ENCODE peak calls at places on chromosomes 3 and 15, in seven cellular contexts. R is heart left ventricle, H is adrenal gland, Z is tibial artery, G is H9, I is fibroblast of lung, K is transverse colon. B is an unnamed sample. For H3K4me1, the result is how much of the 10 kb centered on the place peaks cover.

GRCh38 chr3:29279830-29280229 is 1.0 kb upstream of the RBMS3 start:
- DNase-seq in Z (no peak), H (no peak), R (peak), G (no peak), K (no peak), I (peak), B (no peak)

GRCh38 chr3:46400000-46400734 is 6.7 kb downstream of the CCR5AS start:
- DNase-seq in K (no peak), G (no peak), Z (no peak), H (no peak), R (no peak), I (peak), B (no peak)

GRCh38 chr15:101293122-101293521 is 1.9 kb downstream of the SNRPA1 start:
- DNase-seq in R (no peak), Z (no peak), H (no peak), G (no peak), I (no peak), K (no peak), B (no peak)

GRCh38 chr3:13878711-13879101 is 1.2 kb downstream of the WNT7A start:
- DNase-seq in R (no peak), Z (no peak), K (no peak), I (no peak), G (peak), H (no peak), B (no peak)

GRCh38 chr15:66646799-66647198 is 55.2 kb upstream of the SMAD6 start:
- DNase-seq in G (no peak), I (no peak), R (no peak), H (no peak), Z (no peak), K (no peak), B (no peak)

GRCh38 chr3:7263347-7264195 is 402.7 kb downstream of the GRM7 start:
- DNase-seq in H (no peak), G (no peak), K (no peak), I (no peak), R (no peak), Z (no peak), B (no peak)

GRCh38 chr3:76859596-76859995 is 180.3 kb upstream of the ROBO2 start:
- DNase-seq in H (no peak), R (no peak), K (no peak), I (no peak), G (no peak), Z (no peak), B (no peak)

GRCh38 chr3:396293-396692 is 199.7 kb downstream of the CHL1 start:
- DNase-seq in K (no peak), G (no peak), I (no peak), R (no peak), Z (no peak), H (no peak), B (no peak)

GRCh38 chr15:43547539-43547938 is 30.1 kb downstream of the MAP1A start:
- DNase-seq in I (no peak), R (no peak), Z (no peak), G (no peak), H (no peak), K (no peak), B (no peak)

GRCh38 chr3:70703305-70704102 is 391.1 kb upstream of the MDFIC2 start:
- DNase-seq in Z (no peak), G (no peak), I (no peak), K (no peak), R (no peak), H (no peak), B (no peak)

GRCh38 chr3:139433089-139433488 is 43.2 kb downstream of the RBP2 start:
- DNase-seq in Z (no peak), I (no peak), G (no peak), K (no peak), R (no peak), H (no peak), B (no peak)

GRCh38 chr15:79682851-79683288 is 213.9 kb downstream of the MTHFS start:
- DNase-seq in R (no peak), Z (no peak), G (no peak), H (no peak), K (no peak), I (peak), B (no peak)

GRCh38 chr3:17583530-17583929 is 158.9 kb downstream of the TBC1D5 start:
- DNase-seq in H (no peak), K (no peak), R (no peak), Z (no peak), G (no peak), I (no peak), B (no peak)

GRCh38 chr15:55742498-55742926 is 440 bp downstream of the PRTG start:
- DNase-seq in H (peak), G (no peak), I (peak), Z (no peak), R (peak), K (peak), B (peak)

GRCh38 chr15:99961011-99961441 is 227.8 kb upstream of the LYSMD4 start:
- DNase-seq in R (peak), I (no peak), K (no peak), H (peak), G (peak), Z (no peak), B (no peak)

GRCh38 chr15:80186066-80186465 is 33.3 kb downstream of the FAH start:
- DNase-seq in Z (no peak), K (no peak), H (no peak), R (no peak), I (no peak), G (no peak), B (no peak)

GRCh38 chr3:53140575-53141467 is 10.6 kb upstream of the RFT1 start:
- DNase-seq in I (peak), R (no peak), G (no peak), H (no peak), K (no peak), Z (no peak), B (no peak)

GRCh38 chr15:60035344-60035743 is 31.2 kb downstream of the FOXB1 start:
- DNase-seq in R (no peak), K (no peak), H (no peak), Z (no peak), I (no peak), G (no peak), B (no peak)

GRCh38 chr15:75705854-75706681 is 6.6 kb downstream of the CSPG4 start:
- DNase-seq in G (no peak), K (no peak), R (peak), H (no peak), Z (no peak), I (no peak), B (no peak)

GRCh38 chr3:33144433-33144832 is 30.6 kb downstream of the CRTAP start:
- DNase-seq in R (no peak), Z (no peak), K (no peak), G (peak), I (no peak), H (no peak), B (peak)

GRCh38 chr3:195251336-195252065 is 19.5 kb downstream of the XXYLT1 start:
- DNase-seq in H (no peak), G (no peak), R (no peak), Z (no peak), K (no peak), I (no peak), B (no peak)

GRCh38 chr15:85408270-85408746 is 27.9 kb downstream of the AKAP13 start:
- DNase-seq in I (no peak), H (no peak), K (no peak), Z (no peak), R (no peak), G (no peak), B (no peak)

GRCh38 chr3:122727279-122727678 is 46.6 kb downstream of the PARP14 start:
- DNase-seq in G (no peak), H (peak), R (no peak), K (no peak), Z (no peak), I (no peak), B (no peak)

GRCh38 chr3:113174806-113175490 is 36.4 kb upstream of the BOC start:
- DNase-seq in K (no peak), G (no peak), H (no peak), R (no peak), Z (no peak), I (no peak), B (no peak)

GRCh38 chr3:70071138-70071537 is 71.6 kb downstream of the SAMMSON start:
- DNase-seq in H (no peak), Z (no peak), K (no peak), R (no peak), G (no peak), I (no peak), B (no peak)

GRCh38 chr15:33310481-33311311 is at the start of gene RYR3:
- DNase-seq in Z (peak), I (peak), R (peak), G (peak), K (no peak), H (no peak), B (no peak)

DNA sequence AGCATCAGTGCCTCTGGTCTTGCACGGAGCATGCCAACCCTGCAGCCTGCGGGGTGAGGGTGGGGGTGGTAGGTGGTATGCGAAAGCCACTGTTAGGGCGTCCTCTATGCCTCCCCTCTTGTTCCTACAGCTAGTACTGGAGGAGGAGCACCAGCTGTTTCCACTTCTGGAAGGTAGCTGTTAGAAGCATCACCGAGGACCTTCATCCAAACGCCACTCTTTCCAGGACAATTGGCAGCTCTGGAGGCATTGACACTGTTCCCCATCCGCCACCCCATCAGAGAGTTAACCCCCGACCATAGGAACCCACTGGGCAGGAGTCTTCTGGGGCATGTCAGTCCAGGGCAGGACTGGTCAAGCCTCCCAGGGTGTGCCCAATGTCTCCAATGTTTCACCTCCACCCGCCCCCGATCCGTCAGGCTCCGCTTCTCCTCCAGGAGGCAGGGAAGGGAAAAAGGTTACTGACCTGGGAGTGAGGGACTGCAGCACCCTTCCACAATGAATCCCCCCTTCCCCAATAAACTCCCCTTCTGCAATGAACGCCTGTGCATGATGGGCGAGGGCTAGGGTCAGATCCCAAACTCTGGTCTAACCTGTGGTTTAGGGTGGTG is 487 bp downstream of the DUOX2 start:
- DNase-seq in I (no peak), H (no peak), Z (no peak), G (no peak), K (no peak), R (no peak), B (no peak)
- H3K4me1 ChIP-seq in I (under half), H (under half), Z (under half), G (under half), K (under half), R (under half), B (under half)

GRCh38 chr3:194134757-194135515 is 1.0 kb upstream of the HES1 start:
- DNase-seq in R (peak), K (peak), I (peak), G (peak), Z (peak), H (peak), B (peak)
- H3K4me1 ChIP-seq in R (under half), K (half or more), I (under half), G (under half), Z (half or more), H (under half), B (half or more)

DNA sequence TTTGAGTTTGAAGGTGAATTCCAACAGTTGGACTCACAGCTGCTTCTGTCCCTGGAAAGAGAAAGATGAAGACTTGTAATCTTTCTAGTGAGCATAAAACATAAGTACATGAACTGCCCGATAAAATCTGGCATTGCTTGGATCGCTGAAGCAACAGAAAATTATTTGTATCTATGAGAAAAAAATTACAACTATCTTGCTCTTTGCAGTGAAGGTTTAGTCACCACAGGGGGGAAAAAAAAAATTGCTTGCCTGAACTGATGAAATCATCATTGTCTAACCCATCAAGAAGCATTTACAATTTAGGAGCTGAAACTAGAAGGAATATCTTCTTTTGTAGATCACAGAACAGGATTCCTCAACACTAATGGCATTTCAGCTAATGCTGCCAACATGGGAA is 20.0 kb downstream of the TMEM207 start:
- DNase-seq in G (no peak), R (no peak), Z (no peak), K (no peak), H (no peak), I (peak), B (no peak)
- H3K4me1 ChIP-seq in G (under half), R (under half), Z (under half), K (under half), H (under half), I (under half), B (under half)

GRCh38 chr3:81173514-81173913 is 587.9 kb downstream of the GBE1 start:
- DNase-seq in I (no peak), Z (no peak), G (peak), K (no peak), R (no peak), H (no peak), B (no peak)
- H3K4me1 ChIP-seq in I (under half), Z (under half), G (under half), K (under half), R (under half), H (under half), B (under half)

B was measured in CD4-positive, CD25-positive, alpha-beta regulatory T cell.